ENCODE peak calls at places on chromosomes 12 and 14, in six cellular contexts. O, T, E, V, L and H are unnamed samples. For H3K4me1, the result is how much of the 10 kb centered on the place peaks cover.

GRCh38 chr14:81273961-81274360 is 53.2 kb upstream of the GTF2A1 start:
- DNase-seq in V (no peak), E (no peak), O (no peak), T (no peak), L (no peak), H (no peak)

GRCh38 chr14:31692376-31692781 is 131.2 kb downstream of the NUBPL start:
- DNase-seq in V (no peak), E (no peak), L (no peak), O (no peak), T (no peak), H (no peak)

GRCh38 chr12:96985515-96986362 is 78.7 kb downstream of the NEDD1 start:
- DNase-seq in L (no peak), T (peak), V (no peak), O (peak), E (peak), H (no peak)

GRCh38 chr12:6341439-6342139 is at the start of gene TNFRSF1A:
- DNase-seq in L (peak), V (no peak), E (peak), T (no peak), O (peak), H (peak)

GRCh38 chr12:51270847-51271518 is 768 bp upstream of the SMAGP start:
- DNase-seq in L (peak), T (no peak), E (no peak), V (peak), O (no peak), H (no peak)

GRCh38 chr12:42332301-42332894 is 6.4 kb downstream of the PPHLN1 start:
- DNase-seq in L (peak), T (no peak), E (no peak), O (no peak), V (no peak), H (no peak)

GRCh38 chr12:131459666-131460365 is 251.1 kb upstream of the SFSWAP start:
- DNase-seq in L (no peak), T (no peak), E (no peak), V (no peak), O (peak), H (no peak)

GRCh38 chr14:79543966-79544365 is 667.3 kb downstream of the DIO2 start:
- DNase-seq in V (no peak), T (no peak), O (no peak), L (no peak), E (peak), H (no peak)

GRCh38 chr14:74848768-74849167 is 27.2 kb downstream of the PROX2 start:
- DNase-seq in T (no peak), V (no peak), O (no peak), E (no peak), L (no peak), H (no peak)

GRCh38 chr12:108371801-108372344 is 32.8 kb upstream of the CMKLR1 start:
- DNase-seq in O (no peak), E (no peak), L (no peak), V (no peak), T (no peak), H (no peak)

GRCh38 chr12:93950321-93950720 is 198.1 kb upstream of the PLXNC1 start:
- DNase-seq in V (no peak), O (no peak), T (no peak), L (no peak), E (no peak), H (no peak)

GRCh38 chr12:106492893-106493292 is 89.9 kb upstream of the RFX4 start:
- DNase-seq in E (no peak), T (no peak), L (no peak), V (no peak), O (no peak), H (no peak)

GRCh38 chr12:124292385-124292784 is 2.5 kb upstream of the RFLNA start:
- DNase-seq in E (no peak), V (no peak), O (no peak), L (no peak), T (no peak), H (no peak)

GRCh38 chr14:104732931-104733681 is 9.1 kb downstream of the ADSS1 start:
- DNase-seq in O (peak), T (no peak), V (no peak), E (no peak), L (no peak), H (no peak)

GRCh38 chr12:85580562-85581168 is 255.5 kb downstream of the RASSF9 start:
- DNase-seq in L (no peak), V (no peak), O (no peak), T (no peak), E (no peak), H (no peak)

GRCh38 chr14:55160989-55161388 is 30.4 kb downstream of the DLGAP5 start:
- DNase-seq in O (no peak), V (peak), E (no peak), L (peak), T (no peak), H (no peak)

GRCh38 chr12:67483871-67484554 is 164.5 kb upstream of the DYRK2 start:
- DNase-seq in L (no peak), O (no peak), V (no peak), T (no peak), E (no peak), H (no peak)

GRCh38 chr12:90945070-90945649 is 9.8 kb downstream of the CCER1 start:
- DNase-seq in O (no peak), V (no peak), E (no peak), T (no peak), L (peak), H (no peak)

GRCh38 chr12:81668475-81668874 is 90.7 kb downstream of the PPFIA2 start:
- DNase-seq in V (no peak), O (no peak), L (no peak), E (no peak), T (no peak), H (no peak)

GRCh38 chr12:59934486-59934885 is 338.7 kb downstream of the SLC16A7 start:
- DNase-seq in V (no peak), E (no peak), O (no peak), L (no peak), T (no peak), H (no peak)

GRCh38 chr12:52258335-52258901 is 16.0 kb upstream of the KRT86 start:
- DNase-seq in V (no peak), E (no peak), O (peak), T (no peak), L (no peak), H (peak)

GRCh38 chr14:104344815-104345214 is 206.4 kb downstream of the KIF26A start:
- DNase-seq in O (no peak), E (no peak), V (no peak), T (no peak), L (no peak), H (no peak)

GRCh38 chr12:110548678-110549077 is 34.4 kb downstream of the PPTC7 start:
- DNase-seq in V (no peak), T (no peak), E (no peak), O (no peak), L (no peak), H (no peak)

GRCh38 chr12:107764626-107765025 is 3.7 kb upstream of the PRDM4 start:
- DNase-seq in V (no peak), E (no peak), L (no peak), T (no peak), O (no peak), H (no peak)

GRCh38 chr12:123889000-123889399 is 83.6 kb downstream of the CCDC92 start:
- DNase-seq in V (no peak), T (no peak), O (no peak), E (no peak), L (no peak), H (no peak)

GRCh38 chr12:95836185-95836609 is 22.6 kb upstream of the SNRPF start:
- DNase-seq in O (no peak), V (no peak), T (no peak), E (no peak), L (no peak), H (no peak)

GRCh38 chr12:55847603-55848329 is 5.0 kb upstream of the MMP19 start:
- DNase-seq in O (peak), V (no peak), L (peak), T (peak), E (peak), H (peak)

GRCh38 chr14:75711796-75712211 is 50.8 kb downstream of the TTLL5 start:
- DNase-seq in O (peak), V (peak), L (peak), T (no peak), E (no peak), H (peak)

GRCh38 chr14:94690896-94691657 is 78.8 kb downstream of the GSC start:
- DNase-seq in T (no peak), L (no peak), O (no peak), E (no peak), V (no peak), H (no peak)

GRCh38 chr12:22415342-22416309 is 81.1 kb upstream of the ST8SIA1 start:
- DNase-seq in V (no peak), O (peak), E (no peak), T (no peak), L (no peak), H (no peak)

GRCh38 chr14:83217492-83217891 is 1683.8 kb upstream of the SEL1L start:
- DNase-seq in L (no peak), O (no peak), E (no peak), T (no peak), V (no peak), H (no peak)

GRCh38 chr14:94388027-94388895 is at the start of gene SERPINA1:
- DNase-seq in V (no peak), O (peak), E (no peak), L (peak), T (no peak), H (peak)

GRCh38 chr12:53173085-53173715 is 7.3 kb upstream of the ZNF740 start:
- DNase-seq in T (no peak), V (no peak), O (no peak), L (no peak), E (peak), H (no peak)

GRCh38 chr12:41514050-41514449 is 325.9 kb downstream of the PDZRN4 start:
- DNase-seq in V (no peak), L (no peak), T (no peak), E (no peak), O (no peak), H (no peak)

GRCh38 chr14:55436530-55436929 is 3.9 kb downstream of the TBPL2 start:
- DNase-seq in T (no peak), O (no peak), L (no peak), V (no peak), E (no peak), H (no peak)

DNA sequence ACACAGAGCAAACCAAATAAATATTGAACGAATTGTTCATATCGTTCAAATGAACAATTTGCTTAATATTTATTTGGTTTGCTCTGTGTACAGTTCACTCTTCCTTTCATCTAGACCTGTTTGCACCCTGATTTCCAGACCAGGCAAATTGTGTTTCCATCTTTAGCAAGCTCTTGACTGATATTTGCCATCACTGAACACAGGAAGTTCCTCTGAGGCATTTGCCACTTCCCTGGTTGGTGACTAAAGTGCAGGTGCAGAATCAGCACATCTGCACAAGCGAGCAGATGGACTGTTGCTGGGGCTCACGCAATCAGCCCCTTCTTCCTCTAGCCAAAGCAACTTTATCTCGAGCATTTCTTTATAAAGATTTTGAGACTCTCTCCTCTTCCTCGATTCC is 112.9 kb downstream of the DAAM1 start:
- DNase-seq in O (no peak), L (peak), E (no peak), T (no peak), V (no peak), H (no peak)
- H3K4me1 ChIP-seq in O (under half), L (half or more), E (under half), T (under half), V (under half), H (under half)

GRCh38 chr12:49296836-49297694 is 2.1 kb downstream of the PRPH start:
- DNase-seq in L (peak), T (no peak), E (peak), O (peak), V (no peak), H (peak)
- H3K4me3 ChIP-seq in L (peak), T (peak), E (peak), O (peak), V (peak), H (peak)

DNA sequence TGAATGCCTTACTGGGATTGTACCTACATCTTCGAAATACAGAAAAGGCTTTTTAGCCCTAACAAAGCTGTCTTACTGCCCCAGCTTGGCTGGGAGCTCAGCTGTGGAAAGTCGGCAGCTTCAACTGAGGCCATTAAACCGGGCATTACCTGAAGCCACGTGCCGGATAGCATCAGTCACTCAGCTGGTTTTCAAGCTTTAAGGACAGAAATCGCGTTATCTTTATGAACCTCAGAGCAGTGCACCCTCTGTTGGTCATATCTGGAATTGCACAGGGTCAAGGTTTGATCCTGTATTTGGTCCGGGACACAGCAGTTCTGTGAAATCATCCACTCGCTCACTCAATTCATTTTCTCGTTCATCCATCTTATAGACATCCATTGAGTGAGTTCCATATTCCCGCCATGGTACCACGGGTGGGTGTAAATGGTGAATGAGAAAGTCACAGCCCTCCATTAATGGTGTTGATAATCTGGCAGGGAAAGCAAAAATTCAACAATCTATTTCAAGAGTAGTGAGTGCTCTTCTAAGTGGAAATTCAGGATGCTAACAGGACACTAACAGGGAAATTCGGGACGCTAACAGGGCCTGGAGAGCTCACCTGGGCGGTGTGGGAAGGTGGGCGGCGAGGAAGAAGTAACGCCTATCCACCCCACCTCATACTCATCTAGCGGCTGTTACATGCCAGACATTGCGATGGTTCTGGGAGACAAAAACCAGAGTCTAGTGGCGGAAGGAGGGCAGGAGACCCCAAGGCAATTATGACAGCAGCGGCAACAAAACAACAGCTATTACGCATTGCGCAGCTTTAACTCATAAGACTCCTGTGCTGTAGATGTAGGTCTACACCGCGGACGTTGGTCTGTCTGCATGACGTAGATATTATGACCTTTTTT is 60.6 kb upstream of the TCL1A start:
- DNase-seq in T (no peak), O (peak), V (peak), E (peak), L (peak), H (no peak)
- TF ChIP-seq POLR2AphosphoS5 in T (no peak), O (no peak), V (no peak), E (no peak), L (no peak), H (no peak)

GRCh38 chr14:92517761-92518160 is 4.2 kb downstream of the RIN3 start:
- DNase-seq in O (no peak), E (no peak), V (no peak), L (no peak), T (no peak), H (peak)

GRCh38 chr14:92514844-92515509 is 1.4 kb downstream of the RIN3 start:
- DNase-seq in L (no peak), E (no peak), V (no peak), O (no peak), T (no peak), H (peak)

GRCh38 chr14:92515510-92516343 is 2.1 kb downstream of the RIN3 start:
- DNase-seq in E (no peak), O (no peak), L (no peak), V (no peak), T (no peak), H (peak)

GRCh38 chr14:92516966-92517350 is 3.4 kb downstream of the RIN3 start:
- DNase-seq in O (no peak), T (no peak), V (no peak), L (no peak), E (no peak), H (peak)

GRCh38 chr14:92516344-92516965 is 2.9 kb downstream of the RIN3 start:
- DNase-seq in O (no peak), T (no peak), E (no peak), V (no peak), L (no peak), H (peak)
- H3K4me1 ChIP-seq in O (under half), T (under half), E (under half), V (under half), L (under half), H (under half)

GRCh38 chr14:24332094-24332983 is 2.5 kb downstream of the ADCY4 start:
- DNase-seq in V (peak), O (peak), L (peak), E (peak), T (peak), H (peak)
- H3K4me3 ChIP-seq in V (no peak), O (peak), L (peak), E (peak), T (peak), H (peak)

GRCh38 chr12:104604070-104604994 is 147.6 kb downstream of the CHST11 start:
- DNase-seq in L (no peak), T (peak), E (peak), O (peak), V (no peak), H (peak)
- TF ChIP-seq POLR2AphosphoS5 in L (no peak), T (no peak), E (no peak), O (peak), V (no peak), H (peak)

GRCh38 chr12:12885060-12885792 is 6.1 kb upstream of the GPRC5A start:
- DNase-seq in E (peak), T (no peak), V (no peak), O (no peak), L (no peak), H (no peak)
- H3K4me1 ChIP-seq in E (under half), T (under half), V (half or more), O (under half), L (under half), H (under half)